ENCODE peak calls at places on chromosomes 11 and 22, in six cellular contexts. G is upper lobe of left lung, X is GM12878, D is A549, V is HepG2, C is K562. B is an unnamed sample.

GRCh38 chr11:66607126-66607834 is 9.2 kb upstream of the RBM14 start:
- ATAC-seq in D (peak), X (no peak), C (no peak), G (peak), V (peak), B (peak)

GRCh38 chr22:46373838-46374662 is 38.5 kb downstream of the TRMU start:
- ATAC-seq in C (no peak), D (no peak), V (no peak), G (no peak), X (peak), B (no peak)

GRCh38 chr11:120953230-120953558 is 70.7 kb upstream of the TBCEL start:
- ATAC-seq in G (no peak), V (no peak), D (no peak), C (no peak), X (no peak), B (no peak)

GRCh38 chr11:33682446-33682845 is 18.2 kb downstream of the C11orf91 start:
- ATAC-seq in C (peak), X (no peak), D (peak), V (peak), G (no peak), B (no peak)

GRCh38 chr22:40451230-40451629 is 80.8 kb downstream of the SGSM3 start:
- ATAC-seq in G (no peak), V (no peak), D (no peak), X (no peak), C (no peak), B (no peak)

GRCh38 chr11:11789735-11790369 is 51.9 kb upstream of the USP47 start:
- ATAC-seq in D (peak), G (no peak), X (peak), V (peak), C (peak), B (no peak)

GRCh38 chr11:128917144-128917684 is 25.5 kb downstream of the TP53AIP1 start:
- ATAC-seq in X (peak), C (no peak), D (no peak), V (no peak), G (no peak), B (no peak)

GRCh38 chr11:126469308-126469707 is 113.8 kb downstream of the ST3GAL4 start:
- ATAC-seq in G (no peak), X (no peak), C (peak), D (no peak), V (no peak), B (no peak)

GRCh38 chr22:36689583-36689982 is 14.0 kb downstream of the CACNG2 start:
- ATAC-seq in X (no peak), D (no peak), C (no peak), G (no peak), V (no peak), B (no peak)

GRCh38 chr22:45777046-45777851 is 105.6 kb downstream of the ATXN10 start:
- ATAC-seq in V (no peak), G (no peak), X (no peak), C (no peak), D (peak), B (no peak)

GRCh38 chr11:35539781-35540281 is 14.4 kb upstream of the PAMR1 start:
- ATAC-seq in G (no peak), V (no peak), D (no peak), X (no peak), C (no peak), B (peak)

GRCh38 chr11:64967376-64967775 is 4.5 kb downstream of the MAJIN start:
- ATAC-seq in G (no peak), V (no peak), X (no peak), D (no peak), C (no peak), B (no peak)

GRCh38 chr11:2909145-2909914 is 19.9 kb downstream of the PHLDA2 start:
- ATAC-seq in D (no peak), G (no peak), X (no peak), V (no peak), C (no peak), B (peak)

GRCh38 chr22:47281126-47282106 is 519.0 kb downstream of the TBC1D22A start:
- ATAC-seq in D (no peak), V (no peak), X (no peak), C (no peak), G (no peak), B (no peak)

GRCh38 chr22:43995798-43996169 is 28.3 kb upstream of the PARVB start:
- ATAC-seq in G (no peak), X (peak), D (no peak), V (no peak), C (no peak), B (no peak)

GRCh38 chr11:120425527-120425926 is 86.0 kb upstream of the GRIK4 start:
- ATAC-seq in G (no peak), C (no peak), D (no peak), X (peak), V (no peak), B (no peak)

GRCh38 chr11:117426297-117426685 is 98.6 kb downstream of the CEP164 start:
- ATAC-seq in D (peak), V (peak), X (peak), C (peak), G (peak), B (peak)

GRCh38 chr11:75536786-75537629 is 11.3 kb upstream of the GDPD5 start:
- ATAC-seq in V (peak), C (peak), G (no peak), D (peak), X (peak), B (no peak)

GRCh38 chr11:39221739-39222138 is 2237.7 kb downstream of the LRRC4C start:
- ATAC-seq in C (no peak), X (no peak), G (no peak), V (no peak), D (no peak), B (no peak)

GRCh38 chr22:26590525-26590858 is 560 bp upstream of the TPST2 start:
- ATAC-seq in C (peak), D (no peak), G (peak), X (no peak), V (peak), B (peak)

GRCh38 chr22:46726066-46726985 is 11.7 kb downstream of the CERK start:
- ATAC-seq in D (no peak), X (peak), V (no peak), C (no peak), G (peak), B (no peak)

GRCh38 chr11:27452147-27452546 is 20.4 kb downstream of the LGR4 start:
- ATAC-seq in X (no peak), G (no peak), V (no peak), C (no peak), D (peak), B (no peak)

GRCh38 chr11:81494431-81494830 is 1239.2 kb downstream of the FAM181B start:
- ATAC-seq in V (no peak), C (no peak), X (no peak), G (no peak), D (no peak), B (no peak)

GRCh38 chr11:133978816-133979215 is 22.0 kb upstream of the IGSF9B start:
- ATAC-seq in G (no peak), D (no peak), C (no peak), X (no peak), V (no peak), B (no peak)

GRCh38 chr22:35379146-35379993 is 1.5 kb upstream of the HMOX1 start:
- ATAC-seq in C (no peak), X (no peak), V (peak), G (no peak), D (no peak), B (no peak)

GRCh38 chr22:35377735-35378134 is 3.2 kb upstream of the HMOX1 start:
- ATAC-seq in V (no peak), D (no peak), C (no peak), X (no peak), G (no peak), B (no peak)

GRCh38 chr22:35378547-35379078 is 2.3 kb upstream of the HMOX1 start:
- ATAC-seq in D (no peak), X (no peak), G (no peak), C (no peak), V (peak), B (no peak)

GRCh38 chr22:35375031-35375430 is 5.9 kb upstream of the HMOX1 start:
- ATAC-seq in D (no peak), X (no peak), V (no peak), C (no peak), G (no peak), B (no peak)

GRCh38 chr22:35376728-35377472 is 4.0 kb upstream of the HMOX1 start:
- ATAC-seq in C (peak), D (peak), G (peak), V (no peak), X (peak), B (peak)
- TF ChIP-seq EP300 in C (peak), D (peak), G (peak), V (peak), X (peak), B (no peak)

GRCh38 chr11:123393312-123393927 is 36.6 kb upstream of the GRAMD1B start:
- ATAC-seq in V (no peak), G (no peak), X (peak), D (no peak), C (no peak), B (no peak)
- TF ChIP-seq POLR2A in V (no peak), G (no peak), X (no peak), D (no peak), C (no peak), B (no peak)

DNA sequence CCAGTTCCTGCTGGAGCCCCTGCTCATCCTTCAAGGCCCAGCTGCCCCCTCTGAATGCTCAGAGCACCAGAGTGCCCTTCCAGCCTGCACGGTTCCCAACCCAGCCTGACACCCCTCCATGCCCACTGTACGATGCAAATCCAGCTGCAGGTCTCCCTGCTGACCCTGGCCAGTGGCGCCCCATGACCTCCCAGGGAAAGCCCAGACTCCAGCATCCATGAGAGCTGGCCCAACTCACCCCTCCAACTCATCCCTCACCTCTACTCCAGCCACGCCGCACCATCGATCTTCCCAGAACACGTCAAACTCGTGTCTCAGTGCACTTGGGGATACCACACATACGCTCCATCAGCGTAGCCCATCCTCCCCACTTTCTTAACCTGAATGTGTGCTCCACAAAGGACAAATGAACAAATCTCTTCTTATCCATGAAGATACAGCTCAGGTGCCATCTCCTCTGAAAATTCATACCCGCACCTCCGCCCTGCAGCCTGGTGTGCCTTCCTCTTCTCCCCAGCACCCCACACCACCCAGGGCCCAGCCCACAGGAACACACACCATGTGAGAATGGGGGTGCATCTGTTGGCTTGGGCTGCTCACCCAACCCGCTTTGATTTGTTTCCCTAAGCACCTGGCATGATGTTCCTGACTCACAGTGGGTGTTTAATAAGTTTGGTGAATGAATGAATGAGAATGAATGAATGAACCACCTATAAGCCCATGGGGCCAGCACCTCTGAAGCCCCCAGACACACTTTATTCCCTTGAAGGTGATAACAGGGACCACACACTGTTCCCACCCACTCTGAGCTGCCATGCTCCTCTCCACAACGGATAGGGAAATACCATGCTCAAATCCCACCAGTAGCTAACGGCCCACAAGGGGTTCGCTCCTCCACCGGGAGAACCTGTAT is 6.2 kb downstream of the PLA2G6 start:
- ATAC-seq in V (no peak), D (no peak), X (no peak), C (no peak), G (no peak), B (no peak)
- H3K27ac ChIP-seq in V (no peak), D (no peak), X (peak), C (no peak), G (peak), B (peak)

DNA sequence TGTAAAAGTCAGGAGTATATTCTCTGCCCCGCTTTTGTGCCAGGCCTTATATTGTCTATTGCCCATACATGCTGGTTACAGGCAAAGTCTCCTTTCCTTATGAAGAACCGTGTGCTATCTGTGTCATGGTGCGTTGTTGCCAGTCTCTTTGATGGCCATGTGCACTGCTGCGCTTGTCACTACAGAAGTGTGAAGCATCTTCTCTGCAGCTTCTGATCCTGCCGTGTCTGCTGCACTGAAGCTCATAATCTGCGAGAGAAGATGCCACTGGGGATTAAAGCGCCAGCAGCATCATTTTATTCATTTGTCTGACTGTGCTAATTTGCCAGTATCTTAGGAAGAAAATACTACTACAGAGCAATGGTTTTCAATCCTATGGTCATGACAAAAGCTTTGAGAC is 330.0 kb downstream of the FAT3 start:
- ATAC-seq in X (no peak), C (no peak), G (no peak), D (no peak), V (no peak), B (no peak)
- TF ChIP-seq EP300 in X (no peak), C (no peak), G (no peak), D (no peak), V (no peak), B (no peak)

DNA sequence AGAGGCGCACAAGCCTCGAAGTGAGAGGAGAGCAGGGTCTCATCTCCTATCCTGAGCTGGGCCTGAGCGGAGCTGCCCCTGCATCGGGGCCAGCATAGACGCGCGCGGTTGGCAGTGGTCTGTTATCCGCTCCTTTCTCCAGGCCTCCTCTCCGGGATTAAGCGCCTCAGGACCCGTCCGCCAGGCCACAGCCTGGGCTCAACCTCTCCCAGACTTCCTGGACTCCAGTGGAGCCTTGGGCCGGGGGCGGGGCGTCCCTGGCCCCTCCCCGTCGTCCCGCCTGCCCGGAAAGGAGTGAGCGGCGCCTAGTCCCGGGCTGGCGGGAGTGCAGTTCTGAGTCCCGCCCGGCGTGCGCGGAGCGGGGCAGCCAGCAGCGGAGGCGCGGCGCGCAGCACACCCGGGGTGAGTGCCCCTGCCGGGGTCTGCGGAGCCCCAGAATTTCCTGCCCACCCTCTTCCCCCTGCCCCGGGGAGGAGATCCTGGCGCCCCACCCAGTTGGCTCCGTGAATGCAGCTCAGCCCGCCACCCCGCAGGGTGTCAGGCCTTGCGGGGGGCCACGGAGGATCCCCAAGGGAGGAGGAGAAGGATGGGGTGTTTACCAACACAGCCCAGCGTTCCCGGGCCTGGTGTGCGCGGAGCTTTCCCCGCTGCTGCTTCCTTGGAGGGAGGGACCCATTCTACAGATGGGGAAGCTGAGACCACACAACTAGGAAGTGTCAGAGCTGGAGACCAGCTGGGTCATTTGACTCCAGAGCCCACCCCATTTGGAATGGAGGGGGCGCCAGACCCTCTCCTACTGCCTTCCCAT is at the start of gene TCIRG1:
- ATAC-seq in V (peak), X (peak), C (peak), G (peak), D (peak), B (peak)
- TF ChIP-seq POLR2A in V (no peak), X (peak), C (peak), G (peak), D (peak), B (peak)

B was measured in gastroesophageal sphincter.